ENCODE peak calls at places on chromosomes 3 and 15, in eight cellular contexts. T is NCI-H146, X is posterior cingulate gyrus, R is ACHN, B is HL-60, I is Right ventricle myocardium superior, S is RWPE1, Q is AML-193. P is an unnamed sample.

GRCh38 chr3:142690613-142691012 is 33.2 kb upstream of the TRPC1 start:
- DNase-seq in T (no peak), X (no peak), R (no peak), B (no peak), I (no peak), S (no peak), Q (no peak), P (no peak)

GRCh38 chr15:39213385-39213840 is 367.5 kb upstream of the THBS1 start:
- DNase-seq in T (no peak), X (no peak), R (no peak), B (no peak), I (peak), S (no peak), Q (no peak), P (no peak)

GRCh38 chr3:41143421-41144031 is 55.8 kb upstream of the CTNNB1 start:
- DNase-seq in T (no peak), X (no peak), R (no peak), B (no peak), I (no peak), S (no peak), Q (no peak), P (peak)

GRCh38 chr15:74614744-74615312 is 808 bp upstream of the CLK3 start:
- DNase-seq in T (peak), X (peak), R (peak), B (peak), I (peak), S (no peak), Q (peak), P (peak)

GRCh38 chr15:63942486-63943365 is 103.6 kb downstream of the DAPK2 start:
- DNase-seq in T (peak), X (no peak), R (no peak), B (no peak), I (no peak), S (no peak), Q (no peak), P (no peak)

GRCh38 chr3:149247025-149247710 is 25.5 kb upstream of the CP start:
- DNase-seq in T (peak), X (no peak), R (no peak), B (no peak), I (no peak), S (peak), Q (no peak), P (peak)

GRCh38 chr3:172201136-172201989 is 162.0 kb downstream of the FNDC3B start:
- DNase-seq in T (no peak), X (no peak), R (peak), B (no peak), I (peak), S (no peak), Q (no peak), P (peak)

GRCh38 chr15:48040166-48040817 is 80.5 kb upstream of the SLC24A5 start:
- DNase-seq in T (no peak), X (no peak), R (no peak), B (no peak), I (no peak), S (peak), Q (no peak), P (no peak)

GRCh38 chr3:149501524-149501923 is 27.0 kb downstream of the TM4SF4 start:
- DNase-seq in T (no peak), X (no peak), R (peak), B (no peak), I (no peak), S (no peak), Q (no peak), P (peak)

GRCh38 chr15:64443016-64443415 is 17.4 kb upstream of the ZNF609 start:
- DNase-seq in T (no peak), X (no peak), R (no peak), B (no peak), I (no peak), S (no peak), Q (no peak), P (no peak)

GRCh38 chr3:106331636-106332035 is 462.8 kb upstream of the CBLB start:
- DNase-seq in T (no peak), X (no peak), R (no peak), B (no peak), I (no peak), S (no peak), Q (no peak), P (no peak)

GRCh38 chr15:85598203-85598602 is 196.5 kb downstream of the KLHL25 start:
- DNase-seq in T (no peak), X (no peak), R (no peak), B (no peak), I (no peak), S (no peak), Q (no peak), P (no peak)

GRCh38 chr15:70584838-70585706 is 178.3 kb downstream of the UACA start:
- DNase-seq in T (peak), X (no peak), R (peak), B (no peak), I (no peak), S (peak), Q (no peak), P (no peak)

GRCh38 chr15:70258369-70259029 is 160.8 kb upstream of the TLE3 start:
- DNase-seq in T (no peak), X (no peak), R (no peak), B (no peak), I (no peak), S (no peak), Q (peak), P (no peak)

GRCh38 chr3:48630833-48631232 is 4.4 kb downstream of the SLC26A6 start:
- DNase-seq in T (no peak), X (no peak), R (no peak), B (no peak), I (no peak), S (no peak), Q (no peak), P (no peak)

GRCh38 chr3:107367353-107367752 is 9.9 kb upstream of the CCDC54 start:
- DNase-seq in T (no peak), X (no peak), R (peak), B (peak), I (no peak), S (peak), Q (peak), P (peak)

GRCh38 chr15:42069496-42070275 is 24.7 kb downstream of the PLA2G4D start:
- DNase-seq in T (no peak), X (no peak), R (no peak), B (no peak), I (no peak), S (no peak), Q (no peak), P (no peak)

GRCh38 chr3:107833722-107834416 is 257.0 kb downstream of the CD47 start:
- DNase-seq in T (no peak), X (no peak), R (no peak), B (no peak), I (no peak), S (no peak), Q (no peak), P (no peak)

GRCh38 chr3:133674290-133674912 is 12.7 kb upstream of the TOPBP1 start:
- DNase-seq in T (peak), X (no peak), R (no peak), B (no peak), I (no peak), S (no peak), Q (no peak), P (no peak)

GRCh38 chr3:128309026-128309425 is 155.7 kb downstream of the EEFSEC start:
- DNase-seq in T (peak), X (no peak), R (no peak), B (no peak), I (peak), S (no peak), Q (no peak), P (no peak)

GRCh38 chr15:94086360-94086759 is 145.0 kb upstream of the MCTP2 start:
- DNase-seq in T (no peak), X (no peak), R (no peak), B (no peak), I (no peak), S (no peak), Q (no peak), P (no peak)

GRCh38 chr3:42696356-42697301 is 6.0 kb downstream of the HHATL start:
- DNase-seq in T (no peak), X (no peak), R (no peak), B (no peak), I (no peak), S (no peak), Q (no peak), P (no peak)

GRCh38 chr3:61858054-61858453 is 296.7 kb downstream of the PTPRG start:
- DNase-seq in T (peak), X (no peak), R (peak), B (no peak), I (no peak), S (no peak), Q (peak), P (peak)

GRCh38 chr3:38576131-38577088 is 73.1 kb downstream of the SCN5A start:
- DNase-seq in T (no peak), X (no peak), R (no peak), B (no peak), I (no peak), S (no peak), Q (no peak), P (no peak)

GRCh38 chr3:99808163-99808794 is 9.4 kb upstream of the CMSS1 start:
- DNase-seq in T (peak), X (no peak), R (peak), B (peak), I (no peak), S (peak), Q (peak), P (peak)

GRCh38 chr3:173841334-173841733 is 443.8 kb downstream of the NLGN1 start:
- DNase-seq in T (no peak), X (no peak), R (no peak), B (no peak), I (no peak), S (no peak), Q (no peak), P (no peak)

GRCh38 chr3:50473768-50474167 is 29.7 kb downstream of the CACNA2D2 start:
- DNase-seq in T (no peak), X (peak), R (no peak), B (no peak), I (peak), S (no peak), Q (no peak), P (no peak)